ENCODE peak calls at places on chromosomes 3 and 15, in four cellular contexts. P, S, W and J are unnamed samples.

GRCh38 chr3:143535994-143536784 is 312.1 kb downstream of the SLC9A9 start:
- DNase-seq in S (no peak), W (no peak), P (no peak), J (no peak)

GRCh38 chr3:33579843-33580242 is 138.2 kb downstream of the CLASP2 start:
- DNase-seq in W (no peak), P (no peak), S (no peak), J (no peak)

GRCh38 chr3:147945968-147946519 is 536.9 kb downstream of the ZIC1 start:
- DNase-seq in P (peak; percentile 24), S (peak; percentile 62), W (peak; percentile 65), J (no peak)

GRCh38 chr15:60379466-60380274 is 18.1 kb downstream of the ANXA2 start:
- DNase-seq in W (peak; percentile 92), S (no peak), P (no peak), J (no peak)

GRCh38 chr15:100942656-100943055 is 23.5 kb downstream of the LRRK1 start:
- DNase-seq in P (no peak), W (no peak), S (no peak), J (no peak)

GRCh38 chr3:38027466-38028465 is 1.7 kb downstream of the PLCD1 start:
- DNase-seq in W (no peak), S (no peak), P (no peak), J (no peak)

GRCh38 chr3:66253790-66254620 is 33.2 kb downstream of the SLC25A26 start:
- DNase-seq in W (peak; percentile 16), S (no peak), P (no peak), J (no peak)

GRCh38 chr3:176974303-176974702 is 223.0 kb downstream of the TBL1XR1 start:
- DNase-seq in W (no peak), P (no peak), S (no peak), J (no peak)

GRCh38 chr3:111311709-111312235 is 230.2 kb upstream of the CD96 start:
- DNase-seq in S (no peak), W (no peak), P (no peak), J (no peak)

GRCh38 chr15:89575656-89576416 is 567 bp downstream of the TICRR start:
- DNase-seq in W (no peak), P (no peak), S (peak; percentile 1), J (peak; percentile 73)

GRCh38 chr3:43455233-43455632 is 166.6 kb downstream of the ANO10 start:
- DNase-seq in S (no peak), W (peak; percentile 69), P (no peak), J (no peak)

GRCh38 chr3:136604961-136605360 is 147.2 kb downstream of the STAG1 start:
- DNase-seq in P (no peak), S (no peak), W (no peak), J (no peak)

GRCh38 chr3:16338999-16339398 is 74.0 kb downstream of the OXNAD1 start:
- DNase-seq in S (no peak), P (no peak), W (peak; percentile 4), J (no peak)

GRCh38 chr3:172939651-172940293 is 189.2 kb downstream of the ECT2 start:
- DNase-seq in P (no peak), W (peak; percentile 10), S (no peak), J (no peak)

GRCh38 chr15:52735231-52736089 is 54.7 kb downstream of the ONECUT1 start:
- DNase-seq in W (peak; percentile 74), S (peak; percentile 69), P (peak; percentile 58), J (no peak)

GRCh38 chr15:92053727-92054316 is 200.3 kb downstream of the SLCO3A1 start:
- DNase-seq in S (no peak), P (no peak), W (no peak), J (no peak)

GRCh38 chr3:160128086-160128485 is 97.1 kb upstream of the C3orf80 start:
- DNase-seq in S (no peak), W (no peak), P (no peak), J (no peak)

GRCh38 chr3:163722421-163722820 is 1355.9 kb downstream of the SI start:
- DNase-seq in S (no peak), P (no peak), W (no peak), J (no peak)

GRCh38 chr15:60673918-60674558 is 195.1 kb upstream of the ICE2 start:
- DNase-seq in S (peak; percentile 23), P (peak; percentile 50), W (peak; percentile 83), J (no peak)

GRCh38 chr3:79729096-79729495 is 38.7 kb downstream of the ROBO1 start:
- DNase-seq in W (no peak), S (peak; percentile 24), P (no peak), J (peak; percentile 6)